ENCODE peak calls at places on chromosomes 11 and 22, in six cellular contexts. H is MM.1S, M is ovary, S is GM23338, F is IMR-90, T is OCI-LY7. U is an unnamed sample.

GRCh38 chr11:96013459-96014213 is 89.7 kb upstream of the MTMR2 start:
- DNase-seq in S (no peak), M (no peak), T (peak), H (no peak), F (no peak), U (no peak)

GRCh38 chr22:34414467-34415440 is 494.5 kb upstream of the LARGE1 start:
- DNase-seq in F (no peak), M (no peak), H (peak), S (peak), T (peak), U (peak)

GRCh38 chr11:126491092-126491491 is 135.6 kb downstream of the ST3GAL4 start:
- DNase-seq in M (no peak), H (peak), T (peak), F (no peak), S (peak), U (no peak)

GRCh38 chr22:18000441-18001039 is 23.8 kb downstream of the MICAL3 start:
- DNase-seq in M (peak), S (peak), T (peak), H (no peak), F (no peak), U (no peak)

GRCh38 chr11:104127828-104128227 is 36.1 kb downstream of the PDGFD start:
- DNase-seq in H (no peak), F (peak), T (no peak), S (no peak), M (no peak), U (no peak)

GRCh38 chr22:39317084-39317755 is 2.2 kb downstream of the RPL3 start:
- DNase-seq in T (peak), S (no peak), M (peak), F (no peak), H (peak), U (no peak)

GRCh38 chr11:90392692-90393091 is 169.8 kb upstream of the CHORDC1 start:
- DNase-seq in S (peak), T (no peak), H (no peak), M (no peak), F (no peak), U (no peak)

GRCh38 chr11:12691473-12691872 is 17.3 kb downstream of the TEAD1 start:
- DNase-seq in H (no peak), F (peak), T (no peak), S (no peak), M (no peak), U (no peak)

GRCh38 chr11:20647976-20648565 is 21.3 kb upstream of the NELL1 start:
- DNase-seq in F (peak), S (peak), H (peak), T (peak), M (no peak), U (peak)

GRCh38 chr11:18203723-18204122 is 31.1 kb downstream of the MRGPRX4 start:
- DNase-seq in T (no peak), S (peak), F (peak), M (no peak), H (no peak), U (no peak)

GRCh38 chr11:14905104-14906033 is 13.3 kb upstream of the CYP2R1 start:
- DNase-seq in T (peak), F (peak), M (peak), H (peak), S (peak), U (peak)

GRCh38 chr11:10405858-10406592 is 49.0 kb upstream of the AMPD3 start:
- DNase-seq in H (peak), F (peak), T (peak), S (peak), M (peak), U (peak)

GRCh38 chr11:47104337-47104950 is 72.2 kb downstream of the ARFGAP2 start:
- DNase-seq in S (peak), F (peak), H (no peak), T (peak), M (no peak), U (no peak)

GRCh38 chr11:69293819-69294505 is at the start of gene MYEOV:
- DNase-seq in S (peak), T (peak), M (no peak), F (no peak), H (peak), U (peak)

GRCh38 chr22:23110922-23111527 is 30.8 kb downstream of the RSPH14 start:
- DNase-seq in S (no peak), H (no peak), M (no peak), F (no peak), T (no peak), U (no peak)

GRCh38 chr11:74011360-74012071 is 2.6 kb upstream of the UCP3 start:
- DNase-seq in M (no peak), S (no peak), H (no peak), T (no peak), F (peak), U (no peak)

GRCh38 chr11:8168485-8169257 is at the start of gene RIC3:
- DNase-seq in F (no peak), T (no peak), M (peak), H (no peak), S (peak), U (peak)

GRCh38 chr11:47592276-47592675 is 1.9 kb downstream of the C1QTNF4 start:
- DNase-seq in F (no peak), H (no peak), S (no peak), M (no peak), T (no peak), U (no peak)

DNA sequence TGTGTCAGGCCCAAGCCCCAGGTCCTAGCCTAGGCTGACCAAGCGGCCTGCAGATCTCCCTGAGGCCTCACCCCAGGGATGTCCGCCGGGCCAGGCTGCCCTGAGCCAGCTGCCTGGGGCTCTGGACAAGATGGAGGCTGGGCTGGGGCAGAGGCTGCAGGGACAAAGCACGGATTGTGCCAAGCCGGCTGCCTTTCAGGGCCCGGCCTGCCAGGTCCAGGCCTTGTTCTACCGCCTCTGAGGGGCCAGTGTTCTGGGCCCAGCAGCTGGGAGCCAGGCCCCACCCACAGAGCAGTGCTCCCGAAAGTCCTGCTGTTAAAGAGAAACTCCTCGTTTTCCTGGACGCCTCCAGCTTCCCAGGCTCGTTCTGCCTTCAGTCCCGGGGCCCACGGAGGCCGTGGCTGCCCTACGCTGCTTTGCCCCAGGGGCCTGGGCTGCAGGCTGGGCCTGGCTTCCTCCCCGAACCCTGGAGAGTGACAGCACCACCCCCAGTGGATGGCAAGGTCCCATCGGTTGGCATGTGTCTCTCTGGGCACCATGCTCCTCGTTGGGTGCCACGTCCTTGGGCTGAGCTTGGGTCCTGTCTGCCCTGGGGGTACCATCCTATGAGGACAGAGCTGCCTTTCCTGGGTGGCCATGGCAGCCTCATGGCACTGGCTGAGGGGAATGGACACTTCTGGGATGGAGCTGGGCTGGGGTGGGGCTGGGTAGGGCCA is 7.6 kb downstream of the BRSK2 start:
- DNase-seq in S (no peak), M (no peak), F (no peak), H (no peak), T (no peak), U (no peak)
- H3K27ac ChIP-seq in S (no peak), M (no peak), F (no peak), H (no peak), T (no peak), U (no peak)

GRCh38 chr11:1573077-1573846 is 1.2 kb upstream of the DUSP8 start:
- DNase-seq in M (no peak), T (no peak), H (no peak), F (no peak), S (no peak), U (no peak)
- H3K27ac ChIP-seq in M (no peak), T (no peak), H (no peak), F (no peak), S (no peak), U (peak)

GRCh38 chr11:112128483-112129121 is 35.3 kb downstream of the IL18 start:
- DNase-seq in T (no peak), M (no peak), S (no peak), H (no peak), F (peak), U (no peak)
- H3K27ac ChIP-seq in T (no peak), M (no peak), S (no peak), H (no peak), F (no peak), U (no peak)

DNA sequence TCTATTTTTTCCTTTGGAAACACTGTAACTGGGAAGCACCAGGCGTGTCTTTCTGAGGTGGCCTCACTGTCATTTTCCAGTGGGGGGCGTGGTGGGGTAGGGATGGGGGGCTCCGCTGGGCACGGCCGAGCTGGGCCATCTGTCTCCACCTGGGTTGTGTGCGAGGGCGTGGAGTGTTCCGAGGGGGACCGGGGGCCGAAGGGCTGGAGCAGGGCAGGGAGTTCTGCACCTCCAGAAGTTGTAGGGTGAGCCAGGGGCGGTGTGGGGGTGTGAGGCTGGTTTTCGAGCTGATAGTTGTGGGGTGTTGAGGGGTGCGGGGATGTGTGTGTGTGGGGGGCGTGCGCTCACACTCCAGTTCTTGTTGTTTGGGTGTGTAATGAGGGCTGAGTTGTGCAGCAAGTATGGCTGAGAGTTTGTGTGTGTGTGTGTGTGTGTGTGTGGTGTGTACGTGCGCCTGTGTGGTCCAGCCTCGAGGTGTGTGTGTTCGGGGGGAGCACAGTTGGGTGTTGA is 10.8 kb downstream of the YPEL4 start:
- DNase-seq in F (no peak), M (peak), S (no peak), H (no peak), T (no peak), U (no peak)
- H3K27ac ChIP-seq in F (peak), M (no peak), S (peak), H (no peak), T (no peak), U (no peak)

GRCh38 chr11:75827562-75827961 is 12.6 kb downstream of the UVRAG start:
- DNase-seq in M (no peak), F (peak), H (no peak), S (no peak), T (no peak), U (no peak)
- H3K27ac ChIP-seq in M (no peak), F (no peak), H (no peak), S (no peak), T (no peak), U (no peak)

GRCh38 chr11:86052697-86053641 is 15.9 kb downstream of the PICALM start:
- DNase-seq in F (no peak), M (no peak), S (no peak), T (no peak), H (no peak), U (no peak)
- H3K27ac ChIP-seq in F (no peak), M (no peak), S (no peak), T (no peak), H (no peak), U (no peak)

GRCh38 chr11:124898711-124899110 is 1.0 kb upstream of the ROBO4 start:
- DNase-seq in S (peak), T (no peak), M (peak), H (no peak), F (no peak), U (no peak)

GRCh38 chr11:124902616-124903015 is 5.0 kb upstream of the ROBO4 start:
- DNase-seq in S (no peak), H (no peak), F (peak), T (no peak), M (no peak), U (no peak)

GRCh38 chr11:124899376-124900145 is 1.9 kb upstream of the ROBO4 start:
- DNase-seq in M (peak), S (no peak), H (no peak), T (no peak), F (no peak), U (no peak)

GRCh38 chr11:124897681-124898680 is at the start of gene ROBO4:
- DNase-seq in H (no peak), S (no peak), F (peak), M (peak), T (no peak), U (no peak)

DNA sequence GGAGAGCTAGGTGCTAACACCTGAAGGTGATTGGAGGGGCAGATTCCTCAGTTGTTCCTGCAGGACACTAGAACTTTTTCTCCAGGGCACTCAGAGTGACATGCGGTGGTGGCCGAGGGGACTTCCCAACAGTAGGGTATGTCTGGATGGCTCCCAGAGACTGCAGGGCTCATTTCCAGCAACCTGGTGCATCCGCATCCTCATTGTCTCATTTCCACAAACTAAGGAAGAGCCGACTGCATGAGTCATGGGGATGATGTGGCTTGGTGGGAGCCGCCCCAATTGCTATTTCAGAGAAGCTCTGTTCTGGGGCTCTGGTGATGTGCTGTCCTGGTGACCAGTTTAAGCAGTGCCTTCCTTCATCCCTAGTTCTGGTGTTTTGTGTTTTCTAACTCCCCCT is 2.8 kb upstream of the ROBO4 start:
- DNase-seq in S (no peak), T (no peak), M (peak), F (peak), H (no peak), U (no peak)
- H3K27ac ChIP-seq in S (no peak), T (no peak), M (peak), F (peak), H (no peak), U (peak)

DNA sequence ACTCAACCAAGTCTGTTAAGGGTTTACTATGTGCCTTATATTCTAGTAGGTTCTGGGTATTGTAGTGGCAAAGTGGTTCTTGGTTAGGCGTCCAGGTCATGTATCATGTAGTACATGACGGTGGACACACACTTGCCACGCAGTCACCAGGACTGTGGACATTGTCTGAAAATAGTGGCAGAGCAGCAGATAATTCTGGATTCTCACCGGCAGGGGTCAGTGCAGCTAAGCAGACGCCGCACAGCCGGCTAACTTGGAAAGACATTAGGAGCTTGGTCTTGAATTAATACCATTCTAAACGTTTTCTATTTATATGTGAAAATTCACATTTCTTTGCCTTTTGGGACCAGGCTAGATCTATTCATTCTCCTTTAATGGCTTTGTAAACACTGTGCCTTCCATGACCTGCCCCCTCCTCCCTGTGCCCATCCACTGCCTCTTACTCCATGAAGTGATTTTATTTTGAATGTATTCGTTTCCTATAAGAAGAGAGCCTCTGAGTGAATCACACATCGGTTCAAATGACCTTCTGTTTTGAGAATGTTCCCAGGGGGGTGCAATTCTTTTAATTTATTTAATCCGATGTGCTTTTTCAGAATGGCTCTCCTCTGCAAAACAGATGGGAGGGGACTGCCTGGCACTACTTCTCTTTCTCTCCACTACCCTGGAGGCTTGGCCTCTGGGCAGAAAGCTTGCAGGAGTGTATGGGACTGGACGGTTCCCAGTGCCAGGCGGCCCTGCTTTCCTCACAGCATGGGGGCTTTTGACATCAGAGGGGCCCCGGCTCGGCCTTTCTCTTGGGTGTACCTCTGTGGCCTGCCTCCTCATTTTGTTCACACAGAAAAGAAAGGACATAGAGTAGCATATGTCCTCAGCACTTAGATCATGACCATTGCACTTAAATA is 378.0 kb downstream of the NTM start:
- DNase-seq in S (peak), M (no peak), T (peak), F (peak), H (peak), U (peak)
- H3K27ac ChIP-seq in S (no peak), M (no peak), T (no peak), F (no peak), H (no peak), U (no peak)